ENCODE peak calls at places on chromosome 3, in ten cellular contexts. Y is foreskin fibroblast, X is AG09319, J is pancreas, Q is astrocyte of the spinal cord, W is progenitor cell of endocrine pancreas, V is sigmoid colon, L is Calu3, I is GM10248, M is endodermal cell. P is an unnamed sample.
A peak's percentile ranks its signal among the peaks of the same experiment; 100 is the strongest.

GRCh38 chr3:71244153-71245051 is 339.1 kb downstream of the FOXP1 start:
- DNase-seq in M (no peak), X (no peak), J (no peak), Y (no peak), V (peak; percentile 92), W (no peak), Q (peak; percentile 33), I (no peak), L (no peak), P (no peak)

GRCh38 chr3:31539275-31539674 is 6.5 kb downstream of the STT3B start:
- DNase-seq in X (no peak), Q (no peak), I (no peak), M (no peak), L (no peak), V (no peak), J (no peak), W (no peak), Y (no peak), P (no peak)

GRCh38 chr3:38334656-38335055 is 11.9 kb upstream of the XYLB start:
- DNase-seq in J (no peak), Q (peak; percentile 83), X (peak; percentile 52), Y (peak; percentile 65), W (no peak), L (no peak), I (no peak), M (no peak), V (no peak), P (no peak)

GRCh38 chr3:192727032-192727847 is at the start of gene FGF12:
- DNase-seq in I (peak; percentile 17), V (peak; percentile 69), Y (no peak), J (peak; percentile 42), M (peak; percentile 99), W (peak; percentile 86), L (peak; percentile 69), Q (peak; percentile 25), X (no peak), P (peak; percentile 95)

GRCh38 chr3:45978348-45978747 is 17.3 kb downstream of the FYCO1 start:
- DNase-seq in I (no peak), V (no peak), Q (no peak), J (peak; percentile 69), W (no peak), L (peak; percentile 71), Y (no peak), M (no peak), X (no peak), P (no peak)

GRCh38 chr3:124201786-124202185 is 209.9 kb upstream of the ROPN1 start:
- DNase-seq in L (no peak), I (no peak), X (no peak), J (no peak), M (no peak), W (no peak), V (peak; percentile 70), Y (no peak), Q (no peak), P (no peak)

GRCh38 chr3:153070153-153070868 is 91.7 kb upstream of the RAP2B start:
- DNase-seq in Q (peak; percentile 70), V (no peak), W (no peak), Y (peak; percentile 63), I (no peak), L (no peak), J (no peak), X (no peak), M (no peak), P (no peak)

GRCh38 chr3:108243243-108243642 is 21.0 kb upstream of the IFT57 start:
- DNase-seq in I (no peak), Y (no peak), M (no peak), X (no peak), L (no peak), W (no peak), V (no peak), Q (no peak), J (no peak), P (no peak)

GRCh38 chr3:102460579-102460978 is 25.8 kb downstream of the ZPLD1 start:
- DNase-seq in J (no peak), V (no peak), Q (peak; percentile 4), M (no peak), X (no peak), Y (no peak), I (no peak), L (no peak), W (no peak), P (no peak)

GRCh38 chr3:101303089-101303731 is 17.2 kb downstream of the IMPG2 start:
- DNase-seq in Q (peak; percentile 20), V (no peak), I (no peak), W (no peak), Y (no peak), L (no peak), J (no peak), X (no peak), M (no peak), P (no peak)

GRCh38 chr3:184133840-184134745 is 1.1 kb upstream of the EIF2B5 start:
- DNase-seq in Y (peak; percentile 85), I (peak; percentile 68), X (peak; percentile 36), L (peak; percentile 91), V (peak; percentile 92), Q (peak; percentile 73), W (peak; percentile 61), M (peak; percentile 90), J (peak; percentile 86), P (peak; percentile 76)
- TF ChIP-seq CTCF in Y (no peak), I (no peak), X (no peak), L (no peak), V (no peak), Q (no peak), W (no peak), M (no peak), J (no peak), P (no peak)

GRCh38 chr3:36600413-36600812 is 163.9 kb downstream of the DCLK3 start:
- DNase-seq in Y (no peak), W (no peak), X (no peak), Q (no peak), V (no peak), M (no peak), I (no peak), J (no peak), L (no peak), P (no peak)
- TF ChIP-seq CTCF in Y (no peak), W (no peak), X (no peak), Q (no peak), V (no peak), M (no peak), I (no peak), J (no peak), L (no peak), P (no peak)

DNA sequence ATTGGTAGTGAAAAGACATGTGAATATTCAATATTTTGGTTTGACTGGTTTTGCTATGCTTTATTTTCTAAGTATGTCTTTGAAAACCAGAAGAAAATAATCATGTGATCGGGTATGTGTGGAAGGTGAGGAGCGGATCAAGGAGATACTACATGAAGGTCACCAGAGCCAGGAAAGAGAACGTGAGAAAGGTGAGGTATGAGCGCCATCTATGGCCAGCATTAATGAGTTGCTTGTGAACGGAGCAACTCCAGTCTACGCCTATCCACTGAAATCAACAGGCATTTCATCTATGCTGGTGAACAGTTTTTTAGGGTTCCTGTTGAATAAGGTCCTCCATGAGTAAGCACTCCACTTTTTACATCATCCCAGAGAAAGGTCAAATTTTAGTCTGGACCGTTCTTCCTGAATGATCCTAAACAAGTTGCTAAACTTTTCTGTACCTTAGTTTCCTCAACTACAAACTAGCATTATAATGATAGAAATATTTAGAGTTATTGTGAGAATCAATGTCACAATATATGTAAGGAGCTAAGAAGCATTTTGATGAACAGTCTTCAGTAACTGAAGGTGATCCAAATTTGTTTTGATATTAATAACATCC is 1435.2 kb upstream of the CADM2 start:
- DNase-seq in M (peak; percentile 89), L (peak; percentile 60), V (no peak), X (no peak), I (peak; percentile 13), Q (peak; percentile 67), W (peak; percentile 41), Y (no peak), J (peak; percentile 33), P (peak; percentile 60)
- TF ChIP-seq CTCF in M (peak; percentile 89), L (peak; percentile 57), V (peak; percentile 18), X (peak; percentile 3), I (peak; percentile 64), Q (peak; percentile 66), W (peak; percentile 87), Y (no peak), J (no peak), P (peak; percentile 76)

GRCh38 chr3:147977001-147977400 is 567.8 kb downstream of the ZIC1 start:
- DNase-seq in Y (no peak), V (no peak), J (no peak), I (no peak), M (no peak), X (no peak), L (no peak), W (no peak), Q (no peak), P (no peak)
- TF ChIP-seq CTCF in Y (no peak), V (no peak), J (no peak), I (no peak), M (no peak), X (no peak), L (no peak), W (no peak), Q (no peak), P (no peak)

DNA sequence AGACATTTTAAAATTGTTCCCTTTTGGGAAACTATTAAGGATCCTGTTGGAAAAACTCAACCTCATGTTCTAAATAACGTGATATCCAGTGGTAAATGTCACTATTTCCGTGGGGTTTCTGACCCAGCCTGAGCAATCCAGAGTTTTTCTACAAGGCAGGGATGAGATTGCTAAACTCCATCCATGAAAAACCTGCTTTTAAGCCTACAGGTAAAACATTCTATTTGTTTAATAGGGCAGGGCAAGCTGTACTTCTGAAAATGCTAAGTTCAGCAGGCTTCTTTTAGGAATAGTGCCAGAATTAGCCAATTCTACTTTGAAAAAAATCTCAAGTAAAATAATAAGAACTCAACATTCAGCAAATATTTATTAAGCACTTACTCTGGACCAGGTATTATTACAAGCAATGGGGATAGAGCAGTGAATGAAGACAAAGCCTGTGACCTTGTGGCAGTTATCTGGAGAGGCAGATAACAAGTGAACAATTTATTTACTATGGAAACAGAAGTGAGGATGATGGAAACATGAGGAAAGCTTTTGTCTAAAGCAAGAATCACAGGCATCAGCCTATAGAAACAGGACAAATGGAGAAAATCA is 13.3 kb downstream of the RPSA start:
- DNase-seq in W (no peak), X (no peak), V (no peak), M (no peak), J (no peak), I (no peak), Y (no peak), Q (no peak), L (no peak), P (no peak)
- TF ChIP-seq CTCF in W (no peak), X (no peak), V (no peak), M (no peak), J (no peak), I (no peak), Y (no peak), Q (no peak), L (no peak), P (no peak)

DNA sequence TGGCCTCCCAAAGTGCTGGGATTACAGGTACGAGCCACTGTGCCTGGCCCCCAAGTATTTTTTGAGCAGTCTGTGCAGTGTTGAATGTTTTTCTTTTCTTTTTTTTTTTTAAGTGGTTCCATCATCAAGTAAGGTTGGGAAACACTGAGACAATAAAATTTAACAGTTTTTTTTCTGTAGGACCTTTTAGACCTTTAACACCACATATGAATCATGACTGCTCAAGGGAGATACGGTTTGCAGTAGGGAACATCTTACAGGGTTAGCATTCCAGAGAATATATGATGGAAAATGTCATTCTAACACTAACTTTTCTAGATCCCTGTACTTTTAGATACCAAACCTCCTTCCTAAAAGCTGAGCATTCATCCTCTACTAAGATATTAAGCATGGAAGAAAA is 41.7 kb downstream of the SNX4 start:
- DNase-seq in I (no peak), M (no peak), X (no peak), Y (peak; percentile 41), Q (peak; percentile 20), J (no peak), V (no peak), W (no peak), L (no peak), P (no peak)
- TF ChIP-seq CTCF in I (no peak), M (no peak), X (no peak), Y (no peak), Q (no peak), J (no peak), V (no peak), W (no peak), L (no peak), P (no peak)